ENCODE peak calls at places on chromosomes 5 and 9, in ten cellular contexts. Z is A673, Y is neuronal stem cell, J is PC-3, P is GM23248, L is IMR-90, S is upper lobe of right lung, I is left ventricle myocardium inferior, F is H9, Q is osteoblast. X is an unnamed sample. For H3K4me1, the result is how much of the 10 kb centered on the place peaks cover.

GRCh38 chr5:7868427-7868772 is 431 bp downstream of the FASTKD3 start:
- DNase-seq in I (no peak), Y (no peak), F (no peak), S (no peak), Q (peak), L (no peak), P (no peak), Z (no peak), J (no peak), X (no peak)

GRCh38 chr5:14930486-14930885 is 58.9 kb upstream of the ANKH start:
- DNase-seq in Y (no peak), F (no peak), I (no peak), L (peak), J (no peak), Q (no peak), S (no peak), P (no peak), Z (no peak), X (no peak)

GRCh38 chr9:22136446-22137140 is 127.5 kb upstream of the CDKN2B start:
- DNase-seq in F (no peak), S (no peak), Y (no peak), L (peak), Q (peak), P (peak), I (no peak), Z (no peak), J (peak), X (no peak)

GRCh38 chr9:71878327-71879274 is 32.4 kb downstream of the ABHD17B start:
- DNase-seq in I (no peak), L (no peak), Z (no peak), S (no peak), Y (no peak), P (peak), Q (no peak), J (no peak), F (no peak), X (no peak)

GRCh38 chr9:12702160-12702758 is 9.1 kb downstream of the TYRP1 start:
- DNase-seq in Q (no peak), I (no peak), F (peak), J (peak), P (peak), S (no peak), L (peak), Z (peak), Y (peak), X (peak)

GRCh38 chr5:135560858-135561257 is 17.9 kb downstream of the CXCL14 start:
- DNase-seq in I (peak), P (peak), Q (peak), Z (peak), Y (peak), S (peak), J (peak), F (peak), L (peak), X (peak)

GRCh38 chr5:16313761-16314160 is 134.2 kb upstream of the MARCHF11 start:
- DNase-seq in F (no peak), P (no peak), S (no peak), L (no peak), J (no peak), Y (no peak), Z (peak), I (no peak), Q (no peak), X (no peak)

GRCh38 chr5:135253601-135254165 is 145.3 kb downstream of the MACROH2A1 start:
- DNase-seq in F (no peak), J (no peak), I (no peak), S (no peak), P (no peak), Q (no peak), Y (no peak), L (no peak), Z (no peak), X (no peak)

GRCh38 chr5:124696898-124697297 is 49.5 kb downstream of the ZNF608 start:
- DNase-seq in L (no peak), I (no peak), J (no peak), S (no peak), Y (no peak), Z (no peak), P (no peak), Q (no peak), F (no peak), X (no peak)

GRCh38 chr5:153629027-153629426 is 138.6 kb downstream of the GRIA1 start:
- DNase-seq in I (peak), J (peak), S (peak), F (peak), Y (peak), Z (peak), L (peak), Q (peak), P (peak), X (peak)

GRCh38 chr5:154449786-154450185 is 4.0 kb downstream of the SAP30L start:
- DNase-seq in F (no peak), Y (no peak), Z (no peak), S (no peak), J (no peak), P (no peak), L (peak), I (no peak), Q (no peak), X (no peak)

GRCh38 chr9:33161589-33162132 is 5.5 kb downstream of the B4GALT1 start:
- DNase-seq in L (no peak), I (no peak), Q (no peak), F (no peak), Z (no peak), J (peak), P (peak), Y (no peak), S (no peak), X (no peak)

GRCh38 chr9:86407022-86407421 is 52.8 kb upstream of the TUT7 start:
- DNase-seq in S (no peak), L (peak), P (peak), I (no peak), Z (no peak), Y (no peak), F (peak), J (peak), Q (no peak), X (no peak)

GRCh38 chr5:81579525-81579924 is 171.4 kb downstream of the SSBP2 start:
- DNase-seq in L (peak), Y (no peak), P (peak), F (no peak), J (no peak), I (no peak), S (no peak), Z (peak), Q (no peak), X (no peak)

GRCh38 chr9:33442125-33442524 is 5.3 kb downstream of the AQP3 start:
- DNase-seq in Y (no peak), P (no peak), I (no peak), Z (no peak), L (no peak), J (no peak), Q (no peak), F (no peak), S (no peak), X (no peak)

GRCh38 chr5:134464988-134465855 is 53.5 kb upstream of the CDKN2AIPNL start:
- DNase-seq in Q (no peak), J (no peak), I (peak), L (no peak), Z (no peak), F (no peak), P (no peak), Y (no peak), S (peak), X (peak)

GRCh38 chr5:54659651-54660050 is 142.1 kb downstream of the SNX18 start:
- DNase-seq in L (peak), J (no peak), S (no peak), Z (no peak), P (peak), I (no peak), Y (no peak), F (no peak), Q (peak), X (no peak)

GRCh38 chr5:149185067-149185466 is 43.8 kb downstream of the ABLIM3 start:
- DNase-seq in Y (no peak), S (no peak), L (no peak), I (no peak), P (no peak), F (no peak), Z (no peak), Q (no peak), J (no peak), X (no peak)

GRCh38 chr5:135094339-135095051 is 60.5 kb upstream of the PITX1 start:
- DNase-seq in I (no peak), Y (no peak), L (no peak), Z (no peak), F (no peak), Q (no peak), P (no peak), S (no peak), J (no peak), X (no peak)

GRCh38 chr5:64312496-64312895 is 146.9 kb downstream of the RNF180 start:
- DNase-seq in Y (no peak), J (no peak), Z (no peak), I (no peak), L (no peak), F (no peak), S (no peak), P (no peak), Q (no peak), X (no peak)

GRCh38 chr9:98481676-98482075 is 226.2 kb upstream of the TBC1D2 start:
- DNase-seq in F (no peak), Z (no peak), L (peak), Y (no peak), S (no peak), P (peak), J (no peak), I (no peak), Q (no peak), X (no peak)

GRCh38 chr5:150272531-150272930 is 17.0 kb downstream of the CAMK2A start:
- DNase-seq in Y (peak), Z (peak), S (no peak), J (peak), P (peak), I (no peak), F (peak), L (peak), Q (peak), X (no peak)

GRCh38 chr9:20732118-20732517 is 48.1 kb downstream of the FOCAD start:
- DNase-seq in Q (no peak), L (peak), J (peak), I (no peak), S (no peak), Y (no peak), P (peak), F (no peak), Z (peak), X (no peak)

GRCh38 chr5:66898241-66899039 is 298.2 kb downstream of the CD180 start:
- DNase-seq in S (no peak), P (no peak), Z (no peak), L (peak), I (no peak), F (no peak), Y (no peak), Q (no peak), J (no peak), X (no peak)

GRCh38 chr9:85510830-85511504 is 230.8 kb downstream of the AGTPBP1 start:
- DNase-seq in L (no peak), J (no peak), P (no peak), F (no peak), Y (no peak), Q (no peak), Z (no peak), S (no peak), I (peak), X (no peak)

GRCh38 chr5:140293091-140293996 is 9.6 kb downstream of the PFDN1 start:
- DNase-seq in Z (no peak), I (no peak), Q (no peak), L (peak), S (no peak), J (no peak), F (no peak), Y (no peak), P (peak), X (no peak)

GRCh38 chr9:12539602-12540001 is 153.6 kb upstream of the TYRP1 start:
- DNase-seq in P (no peak), S (no peak), I (no peak), J (no peak), Y (no peak), L (no peak), F (no peak), Q (no peak), Z (no peak), X (no peak)

GRCh38 chr5:131987251-131987650 is 24.2 kb downstream of the ACSL6 start:
- DNase-seq in F (no peak), Z (no peak), L (no peak), I (no peak), S (no peak), Q (no peak), P (no peak), J (no peak), Y (no peak), X (peak)

GRCh38 chr5:131988601-131989000 is 22.9 kb downstream of the ACSL6 start:
- DNase-seq in S (no peak), I (no peak), F (no peak), P (no peak), Y (no peak), L (no peak), Q (no peak), J (no peak), Z (no peak), X (peak)

GRCh38 chr5:131983244-131983771 is 28.1 kb downstream of the ACSL6 start:
- DNase-seq in Z (no peak), F (no peak), P (no peak), J (no peak), S (peak), I (no peak), L (no peak), Y (no peak), Q (no peak), X (peak)

GRCh38 chr5:131986161-131986912 is 25.1 kb downstream of the ACSL6 start:
- DNase-seq in Y (no peak), P (no peak), L (peak), S (no peak), Z (no peak), J (no peak), I (no peak), Q (no peak), F (no peak), X (peak)

DNA sequence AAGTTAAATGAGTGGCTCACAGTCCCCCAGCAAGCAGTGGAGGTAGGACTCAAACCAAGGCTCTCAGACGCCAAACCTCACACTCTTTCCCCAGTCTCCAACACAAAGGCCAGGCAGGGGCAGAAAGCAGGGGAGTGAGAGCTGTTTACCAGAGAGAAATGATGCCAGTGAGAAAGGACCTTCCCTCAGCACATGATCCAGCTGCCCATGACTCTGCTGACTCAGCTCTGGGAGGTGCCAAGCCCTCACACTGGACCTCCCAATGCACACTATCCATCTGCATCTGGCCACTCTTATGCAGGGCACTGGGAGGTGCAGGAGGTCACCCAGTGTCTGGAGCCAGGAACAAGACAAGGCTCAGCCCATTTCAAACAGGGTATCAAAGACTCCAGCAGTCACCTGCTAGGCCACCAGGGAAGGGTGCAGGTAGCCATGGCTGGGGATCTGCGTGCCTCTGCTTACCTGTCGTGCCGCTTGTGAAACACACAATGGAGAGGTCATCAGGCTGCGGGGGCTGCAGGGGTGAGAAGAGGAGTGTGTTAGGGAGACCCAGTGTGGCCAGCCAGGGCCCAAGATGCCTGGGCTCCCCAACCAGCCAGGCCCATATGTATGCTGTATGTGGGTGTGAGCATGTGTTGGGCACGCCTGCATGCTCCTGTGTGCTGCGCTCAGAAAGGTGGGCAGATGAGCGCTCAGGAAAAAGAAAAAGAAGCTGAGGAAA is 26.4 kb downstream of the ACSL6 start:
- DNase-seq in S (no peak), Z (no peak), P (no peak), Y (no peak), L (no peak), F (no peak), J (no peak), Q (no peak), I (no peak), X (peak)
- H3K27ac ChIP-seq in S (no peak), Z (no peak), P (no peak), Y (no peak), L (no peak), F (no peak), J (no peak), Q (no peak), I (no peak), X (no peak)

DNA sequence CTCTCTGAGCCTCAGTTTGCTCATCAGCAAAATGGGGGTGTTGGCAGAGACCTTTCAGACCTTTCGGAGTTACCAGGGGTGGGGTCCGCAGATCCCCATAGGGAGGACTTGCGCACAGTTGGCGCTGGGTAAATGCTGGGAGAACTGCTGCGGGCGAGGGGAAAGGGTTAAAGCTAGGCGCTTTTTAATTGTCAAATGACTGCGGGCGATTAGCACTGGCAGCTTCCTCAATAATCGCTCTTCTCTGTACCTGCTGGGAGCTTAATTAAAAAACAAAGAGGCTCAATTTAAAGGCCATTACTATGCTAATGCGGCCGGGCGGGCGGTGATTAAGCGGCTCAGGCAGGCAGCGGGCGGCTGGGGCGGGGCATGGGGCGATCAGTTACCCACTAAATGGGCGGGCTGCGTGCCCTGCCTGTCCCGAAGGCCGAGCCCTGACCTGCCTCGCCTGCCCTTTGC is 63.0 kb downstream of the LMX1B start:
- DNase-seq in Q (no peak), J (no peak), F (peak), L (no peak), I (no peak), P (no peak), Y (peak), S (no peak), Z (peak), X (peak)
- H3K4me1 ChIP-seq in Q (under half), J (under half), F (under half), L (under half), I (under half), P (under half), Y (under half), S (under half), Z (under half), X (under half)

GRCh38 chr9:5447337-5447736 is 3.0 kb upstream of the CD274 start:
- DNase-seq in Y (no peak), F (no peak), P (no peak), J (no peak), L (no peak), Z (no peak), S (no peak), I (no peak), Q (no peak), X (no peak)
- H3K27ac ChIP-seq in Y (no peak), F (no peak), P (no peak), J (peak), L (no peak), Z (no peak), S (no peak), I (no peak), Q (no peak), X (no peak)

DNA sequence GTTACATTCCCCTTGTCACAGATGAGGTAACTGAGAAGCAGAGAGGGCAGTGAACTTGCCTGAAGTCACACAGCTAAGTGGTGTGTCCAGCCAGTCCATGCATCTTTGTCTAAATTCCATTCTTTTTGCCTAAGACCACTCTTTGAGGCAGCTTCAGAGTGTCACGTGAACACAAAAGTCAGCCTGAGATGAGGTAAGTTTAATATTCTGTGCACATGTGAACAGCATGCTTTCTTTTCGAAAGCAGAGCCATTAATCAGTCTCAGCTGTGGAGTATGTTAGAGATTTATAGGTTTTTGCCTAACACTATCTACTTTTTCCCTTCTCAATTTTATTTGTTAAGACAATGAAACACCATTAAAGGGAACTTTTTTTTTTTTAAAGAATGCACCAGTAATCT is 43.5 kb downstream of the SH3PXD2B start:
- DNase-seq in Y (no peak), Z (no peak), J (no peak), I (no peak), L (peak), Q (no peak), S (no peak), F (no peak), P (peak), X (no peak)
- H3K4me1 ChIP-seq in Y (under half), Z (under half), J (half or more), I (half or more), L (under half), Q (half or more), S (under half), F (under half), P (half or more), X (under half)

GRCh38 chr9:94950733-94951590 is 224.5 kb downstream of the AOPEP start:
- DNase-seq in J (no peak), F (no peak), Z (no peak), Y (no peak), I (no peak), L (peak), Q (peak), S (no peak), P (peak), X (no peak)
- H3K27ac ChIP-seq in J (no peak), F (no peak), Z (no peak), Y (no peak), I (peak), L (no peak), Q (no peak), S (peak), P (no peak), X (peak)

GRCh38 chr9:113471143-113471542 is 7.6 kb downstream of the RGS3 start:
- DNase-seq in F (no peak), J (no peak), Y (no peak), I (no peak), P (no peak), S (no peak), Z (no peak), L (no peak), Q (peak), X (no peak)
- H3K4me1 ChIP-seq in F (under half), J (under half), Y (under half), I (under half), P (under half), S (under half), Z (under half), L (under half), Q (under half), X (under half)

DNA sequence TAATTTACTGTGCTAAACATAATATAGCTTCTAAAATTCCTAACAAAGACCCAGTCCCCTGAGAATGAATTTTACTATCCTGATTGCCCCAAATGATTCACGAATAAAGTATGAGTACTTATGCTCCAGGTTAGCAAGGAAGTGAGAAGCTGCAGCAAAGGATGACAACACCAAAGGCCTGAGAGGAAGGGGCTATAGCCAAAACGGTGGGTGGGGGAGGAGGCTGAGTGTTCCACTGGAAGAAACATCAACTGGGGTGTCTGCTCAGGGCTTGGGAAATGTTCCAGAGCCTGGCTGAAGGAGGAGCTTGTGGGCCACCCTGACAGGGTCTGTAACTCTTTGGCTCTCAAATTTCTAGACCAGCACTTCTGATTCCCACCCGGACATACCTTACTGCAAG is 157.2 kb downstream of the ADAMTS12 start:
- DNase-seq in L (peak), F (no peak), J (peak), S (no peak), Y (no peak), P (peak), I (no peak), Q (no peak), Z (no peak), X (no peak)
- H3K27ac ChIP-seq in L (no peak), F (no peak), J (no peak), S (no peak), Y (no peak), P (no peak), I (no peak), Q (peak), Z (no peak), X (no peak)

GRCh38 chr9:131273791-131274673 is 2.3 kb downstream of the FAM78A start:
- DNase-seq in Z (no peak), Y (no peak), Q (peak), F (no peak), P (no peak), S (no peak), I (no peak), J (no peak), L (no peak), X (peak)
- H3K4me1 ChIP-seq in Z (under half), Y (under half), Q (under half), F (under half), P (under half), S (under half), I (half or more), J (under half), L (under half), X (under half)

GRCh38 chr9:96515629-96516470 is 65.9 kb downstream of the HABP4 start:
- DNase-seq in F (no peak), S (no peak), Q (no peak), Y (no peak), L (peak), Z (no peak), I (no peak), P (peak), J (no peak), X (no peak)
- H3K27ac ChIP-seq in F (no peak), S (peak), Q (peak), Y (no peak), L (peak), Z (no peak), I (peak), P (peak), J (no peak), X (no peak)

X was measured in kidney.